ENCODE peak calls at places on chromosomes 3 and 15, in five cellular contexts. Y, Q, N, S and Z are unnamed samples.

GRCh38 chr15:77476999-77477398 is 56.3 kb downstream of the HMG20A start:
- DNase-seq in Y (no peak), Q (no peak), N (no peak), S (no peak), Z (no peak)

GRCh38 chr3:47083786-47084185 is 80.1 kb downstream of the SETD2 start:
- DNase-seq in Y (no peak), Q (no peak), N (peak; percentile 21), S (no peak), Z (no peak)

GRCh38 chr3:123154346-123154985 is 47.3 kb upstream of the SEC22A start:
- DNase-seq in Y (no peak), Q (no peak), N (no peak), S (no peak), Z (no peak)

GRCh38 chr15:40088929-40089755 is 19.5 kb downstream of the BMF start:
- DNase-seq in Y (no peak), Q (peak; percentile 59), N (no peak), S (no peak), Z (no peak)

GRCh38 chr3:159821737-159822136 is 166.9 kb upstream of the IL12A start:
- DNase-seq in Y (no peak), Q (no peak), N (no peak), S (no peak), Z (no peak)

GRCh38 chr15:51144021-51144532 is 49.4 kb upstream of the TNFAIP8L3 start:
- DNase-seq in Y (no peak), Q (no peak), N (no peak), S (no peak), Z (no peak)

GRCh38 chr3:65344444-65344843 is 656.6 kb upstream of the ADAMTS9 start:
- DNase-seq in Y (no peak), Q (no peak), N (no peak), S (no peak), Z (no peak)

GRCh38 chr15:65086680-65087111 is 10.2 kb downstream of the KBTBD13 start:
- DNase-seq in Y (no peak), Q (peak; percentile 27), N (no peak), S (no peak), Z (no peak)

GRCh38 chr15:40427188-40427587 is 13.6 kb upstream of the BAHD1 start:
- DNase-seq in Y (no peak), Q (peak; percentile 63), N (no peak), S (no peak), Z (no peak)

GRCh38 chr3:187011915-187012314 is 81.6 kb downstream of the ST6GAL1 start:
- DNase-seq in Y (no peak), Q (no peak), N (no peak), S (no peak), Z (no peak)

GRCh38 chr3:64295594-64295993 is 70.3 kb upstream of the PRICKLE2 start:
- DNase-seq in Y (no peak), Q (no peak), N (no peak), S (no peak), Z (peak; percentile 9)

DNA sequence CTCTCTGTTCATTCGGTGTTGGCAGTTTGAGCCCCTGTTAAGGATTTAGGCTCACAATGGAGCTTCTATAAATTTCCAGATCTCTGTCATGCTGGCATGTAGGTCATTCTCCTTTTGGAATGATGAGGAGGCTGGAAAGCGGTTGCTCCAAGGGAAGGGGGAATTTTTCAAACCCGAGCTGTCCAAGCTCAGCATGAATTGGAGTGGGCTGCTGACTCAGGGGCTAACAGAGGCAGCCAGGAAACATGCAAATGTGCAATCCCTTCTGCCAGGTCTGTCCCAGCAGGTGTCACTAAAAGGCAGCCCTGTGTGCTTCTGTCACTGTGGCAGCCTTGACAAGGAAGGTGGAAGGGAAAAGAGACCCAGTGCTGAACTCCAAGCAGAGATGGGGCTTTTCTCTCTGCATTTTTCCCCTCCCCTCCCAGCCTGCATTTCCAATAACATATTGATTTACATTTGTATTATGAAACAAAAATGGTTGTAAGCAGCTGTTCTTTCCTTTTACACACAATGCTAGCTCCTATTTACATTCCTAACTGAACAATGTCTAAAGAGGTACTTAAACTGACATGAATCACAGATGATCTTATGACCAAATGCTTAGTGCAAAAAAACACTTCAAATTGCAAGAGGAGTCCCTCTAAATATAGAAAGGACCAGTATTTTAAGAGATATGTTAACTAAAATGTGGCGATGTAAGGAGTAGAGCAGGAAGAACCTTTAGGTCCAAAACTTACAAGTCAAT is 84.4 kb upstream of the ATP10A start:
- DNase-seq in Y (no peak), Q (no peak), N (no peak), S (no peak), Z (no peak)
- TF ChIP-seq EP300 in Y (no peak), Q (no peak), N (no peak), S (no peak), Z (no peak)

DNA sequence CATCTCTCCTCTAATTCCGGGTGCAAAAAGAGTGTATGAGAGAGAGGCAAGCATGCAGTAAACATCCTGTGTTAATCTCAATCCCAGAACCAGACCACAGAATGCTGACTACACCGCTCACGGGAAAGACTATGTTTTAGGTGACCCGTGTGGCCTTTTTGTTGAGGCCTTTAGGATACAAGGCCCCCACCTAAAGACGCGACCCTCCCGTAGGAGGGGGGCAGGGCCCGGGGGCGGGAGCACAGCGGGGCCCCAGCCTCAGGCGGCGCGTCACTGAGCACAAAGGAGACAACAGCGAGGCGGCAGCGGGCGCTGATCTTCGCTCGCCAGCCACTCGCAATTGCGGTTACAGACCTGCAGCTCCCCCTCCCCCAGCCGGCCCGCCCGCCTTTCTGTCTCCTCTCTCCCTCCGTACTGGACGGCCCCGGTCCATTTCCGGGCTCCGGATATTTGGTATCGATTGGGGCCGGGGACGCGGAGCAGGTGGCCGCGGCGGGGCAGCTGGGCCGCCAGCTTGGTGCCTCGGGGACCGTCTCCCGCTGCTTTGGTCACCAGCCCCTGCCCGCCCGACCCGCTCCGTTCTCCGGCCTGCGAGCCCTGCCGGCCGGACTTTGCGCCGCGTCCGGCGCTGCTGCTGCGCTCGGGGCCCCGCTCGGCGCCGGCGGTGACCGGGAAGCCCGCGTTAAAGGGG is at the start of gene CCDC50:
- DNase-seq in Y (peak; percentile 86), Q (peak; percentile 82), N (no peak), S (peak; percentile 77), Z (peak; percentile 93)
- TF ChIP-seq POLR2A in Y (no peak), Q (peak; percentile 65), N (peak; percentile 86), S (peak; percentile 80), Z (peak; percentile 67)

GRCh38 chr15:75029378-75030022 is 6.1 kb downstream of the PPCDC start:
- DNase-seq in Y (peak; percentile 96), Q (peak; percentile 81), N (no peak), S (peak; percentile 66), Z (peak; percentile 95)
- TF ChIP-seq POLR2AphosphoS5 in Y (no peak), Q (no peak), N (no peak), S (no peak), Z (peak; percentile 4)

GRCh38 chr3:69086133-69086722 is 1.5 kb downstream of the ARL6IP5 start:
- DNase-seq in Y (peak; percentile 92), Q (no peak), N (no peak), S (peak; percentile 41), Z (peak; percentile 91)
- TF ChIP-seq EP300 in Y (no peak), Q (no peak), N (no peak), S (no peak), Z (no peak)

GRCh38 chr3:180036092-180036677 is 552 bp downstream of the PEX5L start:
- DNase-seq in Y (no peak), Q (no peak), N (no peak), S (no peak), Z (no peak)

GRCh38 chr3:180040966-180041365 is 4.2 kb upstream of the PEX5L start:
- DNase-seq in Y (no peak), Q (no peak), N (no peak), S (no peak), Z (no peak)

GRCh38 chr3:180036678-180037455 is at the start of gene PEX5L:
- DNase-seq in Y (peak; percentile 44), Q (no peak), N (no peak), S (peak; percentile 2), Z (no peak)
- TF ChIP-seq POLR2A in Y (no peak), Q (no peak), N (no peak), S (no peak), Z (no peak)

DNA sequence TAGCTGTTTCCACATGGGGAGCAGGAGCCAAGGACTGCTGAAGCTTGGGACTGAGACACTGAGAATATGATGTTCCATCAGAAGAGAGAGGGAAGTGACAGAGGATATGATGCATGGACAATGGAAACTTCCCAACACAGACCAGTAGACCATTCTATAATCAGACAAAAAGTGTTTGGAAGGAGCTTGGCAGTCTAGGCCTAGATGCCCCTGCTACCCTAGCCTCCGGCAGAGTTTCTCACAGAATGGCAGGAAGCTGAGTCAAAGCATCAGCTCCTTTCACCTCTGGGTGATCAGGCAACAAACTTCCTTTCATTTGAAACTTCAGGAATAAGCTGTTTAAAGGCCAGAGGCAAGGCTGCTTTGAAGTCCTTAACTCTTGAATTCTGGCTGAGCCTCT is 222.0 kb downstream of the NEK10 start:
- DNase-seq in Y (no peak), Q (no peak), N (no peak), S (no peak), Z (no peak)
- TF ChIP-seq POLR2AphosphoS5 in Y (no peak), Q (no peak), N (no peak), S (no peak), Z (no peak)

GRCh38 chr3:16545413-16546185 is 32.1 kb upstream of the RFTN1 start:
- DNase-seq in Y (no peak), Q (no peak), N (no peak), S (no peak), Z (no peak)
- TF ChIP-seq EP300 in Y (no peak), Q (no peak), N (no peak), S (no peak), Z (no peak)